ENCODE peak calls at places on chromosomes 16 and 17, in ten cellular contexts. W is psoas muscle; I is stimulated activated memory B cell treated with anti-CD40 and anti-IgM and Interleukin-4, amounts not matched to agents 10 μg/mL and 1 μg/mL and 100 μg/mL, for 72 hours; C is pancreas; L is activated CD8-positive, alpha-beta T cell treated with anti-CD3 and anti-CD28 coated beads, Interleukin-2, amount 10 ng/mL, durations not matched to agents 7 days and 5 days; K is HCT116; A is CD8-positive, alpha-beta T cell; Q is left lung; Y is T-cell; Z is Right ventricle myocardium inferior. G is an unnamed sample.

GRCh38 chr17:36142806-36143205 is 33.6 kb downstream of the TBC1D3B start:
- ATAC-seq in W (no peak), I (no peak), C (no peak), L (no peak), K (no peak), A (no peak), Q (no peak), Y (no peak), Z (no peak), G (no peak)

GRCh38 chr16:26666486-26666885 is 400.2 kb upstream of the C16orf82 start:
- ATAC-seq in W (no peak), I (no peak), C (no peak), L (no peak), K (no peak), A (no peak), Q (no peak), Y (no peak), Z (no peak), G (no peak)

GRCh38 chr17:82933911-82934310 is 94.1 kb upstream of the ZNF750 start:
- ATAC-seq in W (no peak), I (no peak), C (no peak), L (no peak), K (no peak), A (no peak), Q (no peak), Y (no peak), Z (no peak), G (no peak)

GRCh38 chr17:78205124-78205775 is 8.8 kb upstream of the BIRC5 start:
- ATAC-seq in W (no peak), I (no peak), C (peak), L (no peak), K (no peak), A (no peak), Q (no peak), Y (no peak), Z (no peak), G (no peak)

GRCh38 chr17:29572691-29573557 is 4.4 kb downstream of the TP53I13 start:
- ATAC-seq in W (peak), I (peak), C (peak), L (peak), K (peak), A (peak), Q (peak), Y (peak), Z (peak), G (peak)

GRCh38 chr16:27245276-27246231 is 23.0 kb downstream of the NSMCE1 start:
- ATAC-seq in W (peak), I (no peak), C (peak), L (no peak), K (no peak), A (peak), Q (peak), Y (no peak), Z (peak), G (peak)

GRCh38 chr16:88380619-88381018 is 2.1 kb upstream of the ZNF469 start:
- ATAC-seq in W (no peak), I (no peak), C (no peak), L (no peak), K (no peak), A (no peak), Q (no peak), Y (no peak), Z (no peak), G (no peak)

GRCh38 chr16:1923299-1924034 is 5.3 kb upstream of the HS3ST6 start:
- ATAC-seq in W (peak), I (no peak), C (peak), L (no peak), K (peak), A (peak), Q (peak), Y (no peak), Z (peak), G (peak)

GRCh38 chr17:78934681-78935418 is 9.7 kb upstream of the TIMP2 start:
- ATAC-seq in W (no peak), I (no peak), C (no peak), L (no peak), K (no peak), A (no peak), Q (no peak), Y (no peak), Z (no peak), G (no peak)

GRCh38 chr16:56879276-56879675 is 14.3 kb downstream of the SLC12A3 start:
- ATAC-seq in W (no peak), I (no peak), C (no peak), L (no peak), K (no peak), A (no peak), Q (no peak), Y (no peak), Z (no peak), G (no peak)

G was measured in gastroesophageal sphincter.